ENCODE peak calls at places on chromosomes 6 and 20, in nine cellular contexts. M, U, V, F, O, L, I, K and Q are unnamed samples.

GRCh38 chr20:58174708-58175287 is 53.7 kb downstream of the ANKRD60 start:
- DNase-seq in K (no peak), O (no peak), V (no peak), U (no peak), L (no peak), I (no peak), F (no peak), M (peak; percentile 60), Q (no peak)

GRCh38 chr6:1856381-1856780 is 246.7 kb downstream of the FOXC1 start:
- DNase-seq in F (no peak), K (no peak), U (no peak), L (no peak), O (no peak), M (peak; percentile 48), V (peak; percentile 60), I (no peak), Q (no peak)

GRCh38 chr6:13014551-13015378 is 298.2 kb downstream of the PHACTR1 start:
- DNase-seq in U (no peak), L (no peak), F (no peak), M (peak; percentile 78), V (no peak), O (peak; percentile 83), K (no peak), I (no peak), Q (no peak)

GRCh38 chr20:62776692-62777527 is 19.4 kb upstream of the MRGBP start:
- DNase-seq in F (peak; percentile 84), V (peak; percentile 21), M (peak; percentile 78), O (peak; percentile 67), L (peak; percentile 58), I (peak; percentile 75), K (peak; percentile 88), U (no peak), Q (peak; percentile 61)

GRCh38 chr6:5698318-5698717 is 308.4 kb downstream of the NRN1 start:
- DNase-seq in V (no peak), K (no peak), O (no peak), I (no peak), L (no peak), F (no peak), U (no peak), M (no peak), Q (no peak)

GRCh38 chr6:130120731-130121130 is 102.0 kb downstream of the SAMD3 start:
- DNase-seq in F (no peak), O (no peak), M (no peak), I (no peak), L (no peak), K (no peak), V (no peak), U (no peak), Q (no peak)

GRCh38 chr20:4817230-4817671 is 95.5 kb downstream of the PRND start:
- DNase-seq in O (no peak), F (no peak), U (no peak), L (peak; percentile 35), V (no peak), I (no peak), K (peak; percentile 4), M (no peak), Q (peak; percentile 81)

GRCh38 chr20:6579824-6580223 is 187.7 kb upstream of the BMP2 start:
- DNase-seq in M (no peak), L (no peak), I (no peak), K (no peak), O (no peak), U (no peak), V (no peak), F (no peak), Q (no peak)

GRCh38 chr6:136969433-136969832 is 47.3 kb downstream of the SLC35D3 start:
- DNase-seq in F (no peak), M (peak; percentile 44), I (no peak), V (no peak), K (no peak), O (no peak), U (no peak), L (no peak), Q (no peak)

GRCh38 chr6:136777651-136778050 is 14.6 kb downstream of the MAP3K5 start:
- DNase-seq in K (no peak), M (no peak), F (no peak), V (no peak), U (no peak), L (no peak), O (no peak), I (no peak), Q (no peak)

GRCh38 chr6:3293271-3294155 is 34.8 kb downstream of the PSMG4 start:
- DNase-seq in I (no peak), U (no peak), O (no peak), F (no peak), L (no peak), M (no peak), K (peak; percentile 63), V (no peak), Q (no peak)

GRCh38 chr20:854601-855000 is 21.1 kb downstream of the FAM110A start:
- DNase-seq in V (no peak), L (no peak), U (no peak), I (no peak), M (no peak), F (no peak), O (no peak), K (no peak), Q (no peak)

DNA sequence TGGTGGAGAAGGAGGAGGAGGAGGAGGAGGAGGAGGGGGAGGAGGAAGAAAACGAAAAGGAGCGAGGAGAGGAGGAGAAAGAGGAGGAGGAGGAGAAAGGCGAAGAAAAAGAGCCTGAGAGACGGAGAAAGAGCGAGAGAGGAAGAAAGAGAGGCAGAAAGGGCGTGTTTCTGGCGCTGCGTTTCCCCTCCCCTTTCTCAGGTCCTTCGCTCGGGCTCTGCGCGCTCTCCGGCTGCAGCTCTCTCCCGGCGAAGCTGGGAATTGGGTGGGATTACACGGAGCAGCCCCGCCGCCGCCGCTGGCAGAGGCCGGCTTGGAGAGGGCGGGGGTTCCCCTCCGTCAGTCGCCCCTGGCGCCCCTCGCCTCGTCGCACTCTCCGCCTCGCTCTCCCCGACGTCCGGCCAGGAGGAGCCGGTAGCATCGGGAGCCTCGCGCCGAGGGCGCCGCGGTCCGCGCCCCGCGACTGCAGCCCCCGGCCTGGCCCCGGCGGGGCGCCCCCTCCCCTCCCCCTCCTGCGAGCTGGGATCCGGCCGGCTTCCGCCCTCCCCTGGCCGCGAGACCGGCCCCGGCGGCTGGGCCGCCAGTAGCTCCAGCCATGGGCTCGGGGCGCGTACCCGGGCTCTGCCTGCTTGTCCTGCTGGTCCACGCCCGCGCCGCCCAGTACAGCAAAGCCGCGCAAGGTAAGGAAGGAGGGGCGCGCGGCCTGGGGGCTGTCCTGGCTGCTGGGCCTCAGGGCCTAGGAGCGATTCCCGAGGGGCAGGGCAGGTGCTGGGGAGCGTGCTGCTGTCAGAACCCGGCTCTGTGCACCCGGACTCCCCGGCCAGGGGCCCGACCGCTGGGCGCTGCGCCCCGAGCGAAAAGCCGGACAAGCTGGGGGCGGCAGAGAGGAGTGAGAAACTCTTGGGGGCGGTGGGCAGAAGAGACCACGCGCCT is at the start of gene SCUBE3:
- DNase-seq in M (peak; percentile 92), L (no peak), I (no peak), O (peak; percentile 86), U (no peak), V (no peak), F (no peak), K (no peak), Q (no peak)
- TF ChIP-seq REST in M (no peak), L (no peak), I (no peak), O (no peak), U (no peak), V (no peak), F (no peak), K (no peak), Q (no peak)

GRCh38 chr6:55902796-55903195 is 27.4 kb upstream of the BMP5 start:
- DNase-seq in O (no peak), M (no peak), F (no peak), I (no peak), V (no peak), L (no peak), U (no peak), K (no peak), Q (no peak)

GRCh38 chr6:55892749-55893357 is 17.5 kb upstream of the BMP5 start:
- DNase-seq in K (no peak), O (no peak), F (no peak), I (no peak), U (no peak), V (no peak), L (no peak), M (no peak), Q (no peak)

GRCh38 chr6:55901765-55902164 is 26.4 kb upstream of the BMP5 start:
- DNase-seq in I (no peak), V (no peak), M (no peak), O (no peak), K (no peak), L (no peak), F (no peak), U (no peak), Q (no peak)

GRCh38 chr6:55895972-55896371 is 20.6 kb upstream of the BMP5 start:
- DNase-seq in M (no peak), O (no peak), I (no peak), L (no peak), F (no peak), K (no peak), U (no peak), V (no peak), Q (no peak)

DNA sequence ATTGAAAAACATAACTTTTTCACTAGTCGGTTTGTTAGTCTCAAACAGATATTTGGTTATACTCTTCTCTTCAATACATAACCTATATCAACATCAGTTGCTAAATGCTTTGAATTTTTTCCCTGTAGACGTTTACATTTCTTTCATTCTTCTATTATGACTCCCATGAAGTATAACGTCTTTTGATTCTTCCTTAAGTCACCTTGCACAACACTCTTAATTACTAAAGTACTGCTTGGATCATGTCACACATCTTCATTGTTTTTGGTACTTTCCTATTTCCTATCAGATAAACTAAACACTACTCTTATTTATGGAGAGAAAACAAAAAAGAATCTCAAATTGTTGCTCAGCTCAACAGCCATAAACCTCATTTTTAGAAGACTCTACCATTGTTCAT is 23.0 kb upstream of the BMP5 start:
- DNase-seq in M (no peak), K (no peak), O (no peak), F (no peak), U (no peak), I (no peak), V (no peak), L (no peak), Q (peak; percentile 12)
- TF ChIP-seq REST in M (no peak), K (no peak), O (no peak), F (no peak), U (no peak), I (no peak), V (no peak), L (no peak), Q (no peak)

GRCh38 chr6:154157082-154157481 is 118.0 kb downstream of the OPRM1 start:
- DNase-seq in M (no peak), L (no peak), O (no peak), U (no peak), K (no peak), I (no peak), F (no peak), V (no peak), Q (no peak)
- TF ChIP-seq REST in M (no peak), L (no peak), O (no peak), U (no peak), K (no peak), I (no peak), F (no peak), V (no peak), Q (no peak)

DNA sequence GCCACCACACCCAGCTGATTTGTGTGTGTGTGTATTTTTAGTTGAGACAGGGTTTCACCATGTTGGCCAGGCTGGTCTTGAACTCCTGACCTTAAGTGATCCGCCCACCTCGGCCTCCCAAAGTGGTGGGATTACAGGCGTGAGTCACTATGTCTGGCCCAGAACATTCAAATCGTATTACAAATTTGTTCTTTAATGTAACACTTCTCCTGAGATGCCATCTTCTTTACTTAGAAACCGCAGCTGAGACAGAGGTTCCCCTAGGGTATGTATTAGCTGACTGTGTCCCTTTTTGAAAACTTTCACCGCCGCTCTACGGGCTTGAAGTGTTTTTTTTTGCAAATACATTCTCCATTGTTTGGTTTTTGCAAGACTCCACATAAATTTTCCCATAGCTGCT is 62.6 kb downstream of the TOX2 start:
- DNase-seq in F (no peak), K (no peak), I (no peak), U (no peak), M (no peak), V (no peak), O (no peak), L (no peak), Q (no peak)
- TF ChIP-seq REST in F (no peak), K (no peak), I (no peak), U (no peak), M (no peak), V (no peak), O (no peak), L (no peak), Q (no peak)